ENCODE peak calls at places on chromosomes 13 and 19, in six cellular contexts. Q is H9, A is IMR-90, R is mesenchymal stem cell, B is neuronal stem cell, H is H1. S is an unnamed sample.

GRCh38 chr19:3483226-3483628 is at the start of gene SMIM44:
- DNase-seq in R (no peak), A (no peak), B (no peak), Q (no peak), H (no peak), S (no peak)

GRCh38 chr19:40315812-40316475 is 30.8 kb upstream of the AKT2 start:
- DNase-seq in H (no peak), Q (peak), B (no peak), R (no peak), A (no peak), S (no peak)

GRCh38 chr13:106990594-106990993 is 422.7 kb upstream of the ARGLU1 start:
- DNase-seq in B (no peak), A (peak), R (no peak), H (no peak), Q (no peak), S (peak)

GRCh38 chr13:110509971-110510786 is 51.3 kb downstream of the RAB20 start:
- DNase-seq in R (no peak), H (no peak), A (peak), B (no peak), Q (no peak), S (no peak)

GRCh38 chr13:77565635-77566034 is 30.1 kb downstream of the SCEL start:
- DNase-seq in Q (no peak), A (peak), H (no peak), B (peak), R (peak), S (peak)

GRCh38 chr19:50516456-50516855 is 2.7 kb upstream of the ASPDH start:
- DNase-seq in B (no peak), R (no peak), A (no peak), H (no peak), Q (no peak), S (no peak)

GRCh38 chr19:29715695-29716581 is 877 bp upstream of the C19orf12 start:
- DNase-seq in A (no peak), Q (no peak), B (no peak), R (peak), H (no peak), S (no peak)

GRCh38 chr19:42420055-42420544 is 7.1 kb downstream of the LIPE start:
- DNase-seq in Q (peak), A (peak), H (peak), R (peak), B (no peak), S (peak)

GRCh38 chr13:97028441-97029299 is 34.4 kb upstream of the OXGR1 start:
- DNase-seq in H (peak), B (peak), Q (peak), R (peak), A (peak), S (peak)

GRCh38 chr19:58471736-58472135 is 4.4 kb upstream of the ZNF446 start:
- DNase-seq in Q (peak), A (no peak), B (no peak), R (no peak), H (no peak), S (no peak)

GRCh38 chr19:50495020-50495531 is 15.9 kb downstream of the JOSD2 start:
- DNase-seq in R (no peak), B (no peak), Q (no peak), H (no peak), A (no peak), S (no peak)

GRCh38 chr13:47076536-47076935 is 179.7 kb upstream of the HTR2A start:
- DNase-seq in R (no peak), A (peak), B (no peak), Q (no peak), H (no peak), S (no peak)

GRCh38 chr13:69565334-69565733 is 542.3 kb upstream of the ATXN8OS start:
- DNase-seq in Q (peak), B (no peak), R (peak), H (no peak), A (no peak), S (peak)

GRCh38 chr19:43718627-43719377 is 2.9 kb downstream of the IRGC start:
- DNase-seq in R (no peak), A (no peak), Q (no peak), B (no peak), H (no peak), S (no peak)
- H4K8ac ChIP-seq in R (no peak), A (no peak), Q (no peak), B (peak), H (peak), S (no peak)

GRCh38 chr13:30114586-30115256 is 192.6 kb downstream of the KATNAL1 start:
- DNase-seq in A (peak), H (peak), B (peak), R (peak), Q (peak), S (peak)

GRCh38 chr13:30111810-30112209 is 195.5 kb downstream of the KATNAL1 start:
- DNase-seq in R (peak), A (no peak), B (no peak), H (no peak), Q (peak), S (no peak)

GRCh38 chr13:30113983-30114491 is 193.3 kb downstream of the KATNAL1 start:
- DNase-seq in A (no peak), Q (peak), B (no peak), R (no peak), H (peak), S (no peak)

GRCh38 chr13:30113531-30113930 is 193.8 kb downstream of the KATNAL1 start:
- DNase-seq in B (no peak), R (no peak), H (no peak), Q (no peak), A (no peak), S (no peak)

DNA sequence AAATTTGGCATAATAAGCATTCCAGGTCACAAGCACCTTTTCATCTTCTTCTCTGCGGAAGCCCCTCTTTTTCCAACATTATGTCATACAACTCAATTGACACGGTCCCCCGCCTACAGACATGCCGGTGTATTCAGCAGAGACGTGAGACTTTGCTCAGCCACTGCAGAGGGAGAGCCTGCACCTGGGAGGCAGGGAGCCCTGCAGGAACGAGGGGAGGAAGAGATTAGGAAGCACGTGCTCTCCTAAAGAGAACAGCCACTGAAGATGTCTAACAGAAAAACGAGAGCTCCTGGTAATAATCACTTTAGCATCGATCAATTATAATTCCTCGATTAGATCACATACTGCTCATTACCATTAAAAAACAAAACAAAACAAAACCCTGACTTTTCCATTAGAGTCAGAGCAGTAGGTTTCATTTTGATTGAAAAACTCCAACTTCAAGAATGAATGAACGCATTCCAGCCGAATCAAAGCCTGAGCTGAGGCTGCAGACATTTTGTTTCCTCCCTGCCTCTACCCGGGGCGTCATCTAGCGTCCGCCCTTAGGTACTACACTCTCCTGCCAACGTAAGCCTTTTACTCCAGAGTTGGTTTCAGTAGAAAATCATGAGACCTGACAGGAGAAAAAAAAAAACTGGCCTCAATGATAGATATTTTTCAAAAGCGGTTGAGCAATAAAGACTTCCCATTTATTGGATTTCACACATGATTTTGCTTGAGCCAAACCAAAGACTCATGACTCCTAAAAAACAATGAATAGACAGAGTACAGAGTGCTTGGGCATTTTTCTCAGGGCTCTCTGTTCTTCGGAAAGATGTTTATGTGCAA is 194.5 kb downstream of the KATNAL1 start:
- DNase-seq in H (peak), A (peak), B (peak), Q (peak), R (peak), S (peak)
- H2BK120ac ChIP-seq in H (no peak), A (no peak), B (no peak), Q (no peak), R (no peak), S (no peak)

GRCh38 chr13:48156466-48156865 is 61.6 kb upstream of the MED4 start:
- DNase-seq in R (no peak), H (peak), Q (peak), A (no peak), B (no peak), S (peak)

GRCh38 chr13:48158290-48158689 is 63.4 kb upstream of the MED4 start:
- DNase-seq in R (no peak), H (no peak), B (no peak), A (no peak), Q (no peak), S (no peak)

GRCh38 chr13:48153186-48153585 is 58.3 kb upstream of the MED4 start:
- DNase-seq in H (no peak), Q (no peak), R (no peak), B (no peak), A (no peak), S (peak)

GRCh38 chr13:48154671-48155070 is 59.8 kb upstream of the MED4 start:
- DNase-seq in H (no peak), R (no peak), A (no peak), Q (no peak), B (no peak), S (no peak)

GRCh38 chr13:48155850-48156249 is 60.9 kb upstream of the MED4 start:
- DNase-seq in H (no peak), B (no peak), Q (no peak), A (peak), R (peak), S (no peak)
- H2AFZ ChIP-seq in H (no peak), B (no peak), Q (no peak), A (no peak), R (no peak), S (no peak)

DNA sequence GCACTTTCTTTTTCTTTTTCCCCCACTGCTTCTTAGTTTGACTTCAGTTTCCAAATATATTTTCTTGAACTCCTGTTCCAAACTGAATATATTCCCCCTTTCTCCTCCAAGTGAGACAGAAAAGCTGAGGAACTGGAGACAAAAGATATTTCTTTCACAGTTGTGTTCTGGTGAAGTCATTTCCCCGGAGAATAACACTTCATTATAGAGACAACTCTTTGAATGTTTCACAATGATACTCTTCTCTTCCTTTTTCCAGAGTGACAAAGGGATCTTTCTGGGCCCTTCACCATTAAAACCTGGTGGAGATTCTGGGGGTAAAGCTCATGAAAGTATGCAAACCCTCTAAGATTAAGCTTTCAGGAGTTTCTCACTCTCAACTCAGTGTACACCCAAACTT is 860.8 kb upstream of the SLITRK5 start:
- DNase-seq in B (no peak), Q (no peak), R (no peak), H (no peak), A (no peak), S (no peak)
- H4K8ac ChIP-seq in B (no peak), Q (no peak), R (no peak), H (no peak), A (no peak), S (no peak)

GRCh38 chr13:59480398-59480797 is 683.3 kb downstream of the DIAPH3 start:
- DNase-seq in A (no peak), H (no peak), B (no peak), Q (no peak), R (no peak), S (no peak)
- H2BK120ac ChIP-seq in A (no peak), H (peak), B (no peak), Q (no peak), R (no peak), S (no peak)

GRCh38 chr13:51803018-51803417 is 945 bp downstream of the DHRS12 start:
- DNase-seq in H (no peak), A (no peak), R (no peak), Q (no peak), B (no peak), S (no peak)

GRCh38 chr13:51805313-51805712 is 1.4 kb upstream of the DHRS12 start:
- DNase-seq in H (no peak), A (no peak), R (no peak), Q (no peak), B (no peak), S (no peak)

GRCh38 chr13:51803422-51804294 is at the start of gene DHRS12:
- DNase-seq in A (peak), B (peak), Q (peak), R (peak), H (peak), S (peak)

GRCh38 chr13:51805925-51806324 is 2.0 kb upstream of the DHRS12 start:
- DNase-seq in R (no peak), H (no peak), B (no peak), Q (no peak), A (no peak), S (no peak)

DNA sequence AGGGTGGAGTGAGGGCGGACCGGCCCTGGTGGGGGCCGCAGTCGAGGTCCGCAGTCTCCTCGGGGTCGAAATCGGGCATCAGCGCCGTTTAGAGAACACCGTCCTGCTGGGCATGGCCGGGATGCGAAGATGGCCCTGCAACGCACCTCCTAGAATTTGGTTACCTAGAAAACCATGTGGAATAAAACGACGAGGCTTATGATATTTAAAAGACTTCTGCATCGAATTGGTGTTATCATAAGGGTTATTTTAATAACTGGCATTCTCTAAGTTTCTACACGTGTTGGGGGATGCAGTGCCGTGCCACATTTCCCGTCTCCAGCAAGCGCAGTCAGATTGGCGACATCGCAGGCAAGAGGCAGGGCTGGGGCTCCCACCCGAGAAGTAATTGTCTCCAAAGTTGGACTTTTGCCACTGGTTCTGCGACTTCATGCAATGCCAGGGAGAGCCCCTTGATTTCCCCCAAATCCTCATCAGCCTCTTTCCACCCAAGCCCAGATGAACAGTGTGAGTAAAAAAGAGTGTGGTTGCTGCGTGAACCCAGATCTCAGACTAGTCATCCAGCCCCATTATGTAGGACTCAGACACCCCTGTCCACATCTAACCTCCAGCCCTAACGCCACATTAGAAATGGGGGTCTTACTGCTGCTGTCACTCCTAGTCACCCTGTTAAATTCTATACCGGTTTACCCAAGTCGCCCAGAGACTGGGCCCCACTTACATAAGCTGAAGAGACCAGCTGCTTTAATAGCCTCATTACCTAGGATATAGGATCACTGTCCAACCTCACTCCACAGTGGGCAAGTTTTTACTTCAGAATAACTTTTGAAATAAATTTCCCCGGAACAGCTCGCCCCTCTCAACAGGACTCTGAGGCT is 571 bp upstream of the DHRS12 start:
- DNase-seq in H (no peak), B (no peak), A (no peak), Q (no peak), R (no peak), S (no peak)
- H2AFZ ChIP-seq in H (no peak), B (peak), A (peak), Q (no peak), R (peak), S (peak)

GRCh38 chr19:4916292-4917082 is 7.2 kb downstream of the UHRF1 start:
- DNase-seq in B (no peak), Q (no peak), R (no peak), A (no peak), H (no peak), S (no peak)
- H4K8ac ChIP-seq in B (no peak), Q (no peak), R (peak), A (peak), H (peak), S (no peak)

DNA sequence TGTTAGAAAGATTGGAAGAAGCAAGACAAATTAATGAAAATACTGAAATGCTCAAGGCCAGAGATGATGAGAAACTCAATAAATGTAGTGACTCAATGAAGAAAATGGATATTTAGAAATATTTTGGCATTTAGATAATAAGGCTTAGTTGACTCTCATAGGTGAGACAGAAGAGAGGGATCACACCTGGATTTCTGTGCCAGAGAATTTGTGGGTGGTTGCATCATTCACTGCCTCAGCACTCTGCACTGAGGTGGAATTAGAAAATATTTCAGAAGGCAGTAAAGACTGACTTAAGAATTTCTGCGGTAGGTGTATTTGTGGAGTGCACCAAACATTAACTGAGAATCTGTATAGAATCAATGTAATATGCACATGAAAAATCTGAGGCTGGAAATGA is 848.3 kb upstream of the PCDH9 start:
- DNase-seq in Q (no peak), A (no peak), R (no peak), B (no peak), H (no peak), S (no peak)
- H2BK120ac ChIP-seq in Q (no peak), A (no peak), R (no peak), B (no peak), H (no peak), S (no peak)